ENCODE peak calls at places on chromosomes 13 and 19, in six cellular contexts. E is astrocyte of the hippocampus, M is AG08396, Q is HEK293T, F is pons, A is epithelial cell of esophagus. D is an unnamed sample.

GRCh38 chr13:90015565-90016507 is 1331.7 kb upstream of the MIR17HG start:
- DNase-seq in A (no peak), Q (no peak), M (no peak), F (no peak), E (peak), D (no peak)

GRCh38 chr19:1747285-1748114 is 5.8 kb upstream of the ONECUT3 start:
- DNase-seq in F (no peak), E (peak), A (peak), M (peak), Q (no peak), D (no peak)

GRCh38 chr19:2302319-2303208 is 5.4 kb downstream of the LINGO3 start:
- DNase-seq in F (no peak), Q (no peak), E (peak), M (peak), A (no peak), D (no peak)

GRCh38 chr19:531009-531752 is 379 bp upstream of the CDC34 start:
- DNase-seq in A (peak), E (peak), F (peak), M (peak), Q (peak), D (peak)

GRCh38 chr19:36215276-36216171 is 618 bp downstream of the ZNF146 start:
- DNase-seq in E (peak), M (peak), A (peak), F (no peak), Q (no peak), D (no peak)

GRCh38 chr19:29404951-29405727 is 120.7 kb upstream of the VSTM2B start:
- DNase-seq in F (no peak), A (peak), E (peak), Q (no peak), M (no peak), D (no peak)

GRCh38 chr13:98326274-98326673 is 149.2 kb upstream of the RNF113B start:
- DNase-seq in Q (no peak), E (no peak), A (no peak), M (no peak), F (no peak), D (no peak)

GRCh38 chr19:2043269-2043641 is 7.8 kb downstream of the MKNK2 start:
- DNase-seq in E (no peak), A (no peak), Q (no peak), M (no peak), F (no peak), D (no peak)

GRCh38 chr19:771332-771785 is 20.4 kb downstream of the MISP start:
- DNase-seq in A (peak), E (peak), F (no peak), Q (peak), M (peak), D (no peak)

GRCh38 chr13:27375686-27376326 is 48.6 kb upstream of the GTF3A start:
- DNase-seq in F (peak), E (peak), A (peak), M (peak), Q (peak), D (no peak)

GRCh38 chr13:69681722-69682121 is 425.9 kb upstream of the ATXN8OS start:
- DNase-seq in A (no peak), F (no peak), Q (no peak), E (no peak), M (no peak), D (no peak)

GRCh38 chr13:32136716-32137115 is 105.1 kb downstream of the FRY start:
- DNase-seq in Q (no peak), A (no peak), F (no peak), M (no peak), E (no peak), D (no peak)

GRCh38 chr19:38684862-38685665 is 37.6 kb downstream of the ACTN4 start:
- DNase-seq in E (no peak), M (no peak), Q (no peak), F (no peak), A (no peak), D (no peak)

GRCh38 chr13:100483836-100484381 is 104.7 kb downstream of the GGACT start:
- DNase-seq in M (no peak), Q (no peak), E (no peak), A (no peak), F (peak), D (no peak)

GRCh38 chr19:6744381-6745288 is 5.2 kb downstream of the TRIP10 start:
- DNase-seq in E (peak), F (no peak), Q (peak), M (peak), A (peak), D (peak)

GRCh38 chr19:50475736-50476223 is 527 bp upstream of the EMC10 start:
- DNase-seq in F (no peak), M (no peak), E (no peak), A (no peak), Q (no peak), D (no peak)

GRCh38 chr13:79932556-79932955 is 408.4 kb downstream of the SPRY2 start:
- DNase-seq in A (no peak), M (no peak), F (no peak), Q (no peak), E (no peak), D (no peak)

GRCh38 chr19:12668937-12669271 is 2.3 kb downstream of the WDR83 start:
- DNase-seq in F (peak), M (peak), Q (no peak), A (peak), E (peak), D (peak)

GRCh38 chr19:46181386-46181774 is 33.3 kb downstream of the IGFL2 start:
- DNase-seq in Q (no peak), E (no peak), M (no peak), F (peak), A (peak), D (no peak)

GRCh38 chr19:15812059-15812722 is 3.3 kb downstream of the OR10H1 start:
- DNase-seq in Q (no peak), E (no peak), F (no peak), M (no peak), A (peak), D (no peak)

D was measured in tibial nerve.